ENCODE peak calls at places on chromosomes 1 and 21, in five cellular contexts. T is Calu3, X is glutamatergic neuron, K is mammary epithelial cell, C is fibroblast of lung. G is an unnamed sample.

GRCh38 chr1:117368116-117369108 is 1.2 kb downstream of the MAN1A2 start:
- DNase-seq in T (no peak), X (no peak), K (peak), C (peak), G (peak)

GRCh38 chr1:31891280-31891679 is 46.9 kb downstream of the PTP4A2 start:
- DNase-seq in T (no peak), X (no peak), K (peak), C (no peak), G (no peak)

GRCh38 chr1:248589334-248589733 is 8.2 kb downstream of the OR2T10 start:
- DNase-seq in T (no peak), X (no peak), K (no peak), C (no peak), G (no peak)

GRCh38 chr1:246155923-246156322 is 351.2 kb downstream of the SMYD3 start:
- DNase-seq in T (no peak), X (no peak), K (no peak), C (peak), G (peak)

GRCh38 chr1:233587958-233588799 is 25.7 kb upstream of the KCNK1 start:
- DNase-seq in T (no peak), X (no peak), K (no peak), C (no peak), G (no peak)

GRCh38 chr1:40232444-40232843 is 15.3 kb upstream of the TMCO2 start:
- DNase-seq in T (no peak), X (no peak), K (no peak), C (no peak), G (no peak)

GRCh38 chr1:111052246-111052645 is 87.6 kb downstream of the DRAM2 start:
- DNase-seq in T (no peak), X (no peak), K (peak), C (no peak), G (peak)

GRCh38 chr1:168112673-168113305 is 23.9 kb downstream of the GPR161 start:
- DNase-seq in T (peak), X (no peak), K (peak), C (peak), G (peak)

GRCh38 chr21:43211085-43212071 is 42.6 kb downstream of the CRYAA start:
- DNase-seq in T (peak), X (peak), K (no peak), C (no peak), G (no peak)

GRCh38 chr1:169460193-169460833 is 25.4 kb downstream of the SLC19A2 start:
- DNase-seq in T (peak), X (no peak), K (no peak), C (peak), G (no peak)

GRCh38 chr1:966603-967295 is 467 bp downstream of the PLEKHN1 start:
- DNase-seq in T (peak), X (peak), K (peak), C (peak), G (peak)

GRCh38 chr1:52191395-52191965 is 49.6 kb downstream of the ZFYVE9 start:
- DNase-seq in T (no peak), X (no peak), K (no peak), C (no peak), G (no peak)

GRCh38 chr1:5998906-5999301 is 6.7 kb upstream of the NPHP4 start:
- DNase-seq in T (no peak), X (peak), K (no peak), C (no peak), G (no peak)

GRCh38 chr1:81174052-81174451 is 626.7 kb upstream of the ADGRL2 start:
- DNase-seq in T (peak), X (no peak), K (peak), C (peak), G (peak)

GRCh38 chr1:11026903-11027302 is 14.4 kb downstream of the TARDBP start:
- DNase-seq in T (no peak), X (no peak), K (no peak), C (no peak), G (no peak)

GRCh38 chr1:12593621-12594066 is 24.4 kb downstream of the DHRS3 start:
- DNase-seq in T (no peak), X (no peak), K (peak), C (peak), G (peak)

GRCh38 chr1:188027613-188028012 is 1198.9 kb downstream of the PLA2G4A start:
- DNase-seq in T (peak), X (no peak), K (peak), C (peak), G (peak)

GRCh38 chr21:35637431-35637830 is 422.9 kb downstream of the SETD4 start:
- DNase-seq in T (no peak), X (no peak), K (peak), C (peak), G (peak)

GRCh38 chr21:44051462-44051941 is 39.4 kb downstream of the TRAPPC10 start:
- DNase-seq in T (no peak), X (peak), K (no peak), C (peak), G (no peak)

GRCh38 chr1:23650344-23650990 is 41.1 kb upstream of the RPL11 start:
- DNase-seq in T (no peak), X (no peak), K (no peak), C (no peak), G (no peak)

GRCh38 chr1:30414851-30415165 is 308.6 kb downstream of the MATN1 start:
- DNase-seq in T (no peak), X (no peak), K (no peak), C (no peak), G (no peak)

GRCh38 chr1:246725191-246725590 is 982 bp downstream of the SCCPDH start:
- DNase-seq in T (no peak), X (no peak), K (no peak), C (no peak), G (no peak)

GRCh38 chr1:38586993-38587646 is 272.5 kb downstream of the RRAGC start:
- DNase-seq in T (peak), X (peak), K (peak), C (peak), G (peak)

GRCh38 chr1:17347769-17348592 is 24.0 kb upstream of the PADI6 start:
- DNase-seq in T (no peak), X (no peak), K (peak), C (peak), G (peak)

GRCh38 chr1:231312389-231312788 is 25.3 kb downstream of the EXOC8 start:
- DNase-seq in T (no peak), X (no peak), K (no peak), C (no peak), G (no peak)

GRCh38 chr1:108609483-108610066 is 49.7 kb downstream of the EEIG2 start:
- DNase-seq in T (no peak), X (no peak), K (no peak), C (no peak), G (no peak)

GRCh38 chr1:167805041-167805556 is 83.3 kb downstream of the MPZL1 start:
- DNase-seq in T (no peak), X (no peak), K (no peak), C (no peak), G (no peak)

GRCh38 chr1:19342894-19343616 is 30.9 kb downstream of the SLC66A1 start:
- DNase-seq in T (no peak), X (no peak), K (no peak), C (no peak), G (no peak)

DNA sequence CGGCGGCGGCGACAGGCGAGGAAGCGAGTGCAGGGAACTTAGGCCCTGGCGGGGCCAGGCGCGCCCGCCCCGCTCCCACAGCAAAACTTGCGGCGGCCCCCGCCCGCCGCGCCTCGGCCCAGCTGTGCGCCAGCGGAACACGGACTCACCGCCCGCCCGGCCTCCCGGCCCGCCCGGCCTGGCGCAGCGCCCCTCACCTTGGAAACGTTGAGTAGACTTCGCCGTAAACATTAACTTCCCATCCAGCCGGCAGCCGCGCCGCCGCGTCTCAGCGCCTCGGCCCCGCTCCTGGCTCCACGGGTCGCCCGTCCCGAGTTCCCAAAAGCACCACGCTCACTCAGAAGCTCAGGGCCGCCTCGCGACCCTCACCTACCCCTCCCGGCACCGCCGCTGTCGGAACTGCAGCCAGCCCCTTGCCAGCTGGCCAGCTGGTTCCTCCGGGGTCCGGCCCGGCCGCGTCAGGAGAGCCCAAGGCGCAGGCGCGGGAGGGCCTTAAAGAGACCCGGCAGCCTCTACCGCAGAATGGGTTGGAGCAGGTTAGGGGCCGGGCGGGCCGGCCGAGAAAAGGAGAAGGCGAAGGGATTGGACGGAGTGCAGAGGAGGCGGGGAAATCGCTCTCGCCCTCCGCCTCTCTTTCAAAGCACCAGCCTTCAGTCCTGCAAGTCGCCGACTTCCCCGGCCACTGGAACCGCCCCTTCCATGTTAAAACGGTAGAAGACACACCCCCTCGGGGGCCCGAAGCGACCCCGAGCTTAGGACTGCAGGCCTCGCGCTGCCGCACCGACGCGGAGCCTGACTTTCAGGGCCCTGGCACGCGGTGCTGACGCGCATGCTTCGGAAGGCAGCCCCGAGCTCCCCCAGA is at the start of gene EVI5:
- DNase-seq in T (peak), X (peak), K (peak), C (peak), G (peak)
- TF ChIP-seq CTCF in T (no peak), X (no peak), K (no peak), C (no peak), G (no peak)

GRCh38 chr1:42756956-42757891 is 9.6 kb downstream of the P3H1 start:
- DNase-seq in T (peak), X (peak), K (peak), C (peak), G (peak)

GRCh38 chr1:42757892-42758275 is 8.9 kb downstream of the P3H1 start:
- DNase-seq in T (no peak), X (no peak), K (no peak), C (no peak), G (no peak)

GRCh38 chr1:42761567-42761966 is 5.3 kb downstream of the P3H1 start:
- DNase-seq in T (no peak), X (no peak), K (no peak), C (no peak), G (no peak)

GRCh38 chr1:42758641-42759040 is 8.2 kb downstream of the P3H1 start:
- DNase-seq in T (no peak), X (no peak), K (no peak), C (no peak), G (no peak)

DNA sequence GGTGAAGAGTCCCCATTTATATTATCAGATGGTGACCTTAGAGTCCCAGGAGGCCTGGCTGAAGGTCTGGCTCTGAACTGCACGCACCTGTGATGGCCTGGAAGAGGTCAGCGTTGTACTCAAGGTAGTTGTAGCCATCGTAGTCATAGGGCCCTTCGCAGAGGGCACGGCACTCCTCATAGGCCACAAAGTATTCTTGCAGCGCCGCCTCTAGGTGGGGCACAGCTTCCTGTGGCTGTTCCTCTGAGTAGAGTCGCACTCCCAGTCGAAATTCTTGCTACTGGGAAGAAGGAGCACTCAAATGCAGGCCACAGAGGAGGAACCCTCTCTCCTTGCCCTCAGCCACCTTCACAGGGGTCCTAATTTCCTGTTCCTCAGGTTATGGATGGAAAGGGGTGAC is 7.7 kb downstream of the P3H1 start:
- DNase-seq in T (no peak), X (no peak), K (no peak), C (no peak), G (no peak)
- TF ChIP-seq CTCF in T (no peak), X (no peak), K (no peak), C (no peak), G (no peak)

DNA sequence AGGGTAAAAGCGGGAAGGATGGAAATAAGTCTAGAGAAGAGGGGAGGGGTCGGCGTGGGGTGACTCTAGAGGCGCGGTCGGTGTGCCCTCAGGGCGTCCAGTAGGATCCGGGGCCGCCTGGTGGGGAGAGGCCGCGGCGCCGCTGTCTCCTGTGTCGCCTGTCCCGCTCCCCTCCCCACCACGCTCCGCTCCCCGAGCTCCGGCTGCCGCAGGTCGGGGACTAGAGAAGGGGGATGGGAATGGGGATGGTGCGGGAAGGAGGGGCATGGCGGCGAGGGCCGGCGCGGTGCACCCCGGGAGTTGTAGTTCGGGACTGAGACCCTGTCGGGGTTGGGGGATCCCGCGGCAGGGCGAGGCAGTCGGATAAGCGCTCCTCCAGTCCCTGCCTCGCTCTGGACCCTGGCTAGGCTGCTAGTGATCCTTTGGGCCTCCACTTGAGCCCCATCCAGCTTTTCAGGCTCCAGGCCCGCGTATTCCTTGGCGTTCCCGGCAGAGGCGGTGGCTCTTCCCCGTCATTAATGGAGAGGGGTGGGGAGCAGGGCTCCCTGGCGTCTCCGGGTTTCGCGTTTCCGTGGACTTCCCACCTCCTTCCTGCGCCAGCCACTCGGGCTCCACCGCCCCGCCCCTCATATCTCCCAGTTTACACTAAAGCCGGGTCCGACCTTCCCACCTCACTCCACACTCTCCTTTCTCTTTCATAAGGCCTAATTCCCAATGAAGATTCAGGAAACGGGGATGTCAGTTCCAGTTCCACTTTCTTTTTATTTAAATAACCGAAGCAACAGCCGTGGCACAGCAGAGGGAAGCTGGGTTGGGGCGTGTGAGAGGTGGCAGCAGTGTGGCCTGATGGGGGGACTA is at the start of gene ENTREP3:
- DNase-seq in T (peak), X (peak), K (peak), C (peak), G (peak)
- TF ChIP-seq CTCF in T (no peak), X (no peak), K (no peak), C (no peak), G (no peak)

DNA sequence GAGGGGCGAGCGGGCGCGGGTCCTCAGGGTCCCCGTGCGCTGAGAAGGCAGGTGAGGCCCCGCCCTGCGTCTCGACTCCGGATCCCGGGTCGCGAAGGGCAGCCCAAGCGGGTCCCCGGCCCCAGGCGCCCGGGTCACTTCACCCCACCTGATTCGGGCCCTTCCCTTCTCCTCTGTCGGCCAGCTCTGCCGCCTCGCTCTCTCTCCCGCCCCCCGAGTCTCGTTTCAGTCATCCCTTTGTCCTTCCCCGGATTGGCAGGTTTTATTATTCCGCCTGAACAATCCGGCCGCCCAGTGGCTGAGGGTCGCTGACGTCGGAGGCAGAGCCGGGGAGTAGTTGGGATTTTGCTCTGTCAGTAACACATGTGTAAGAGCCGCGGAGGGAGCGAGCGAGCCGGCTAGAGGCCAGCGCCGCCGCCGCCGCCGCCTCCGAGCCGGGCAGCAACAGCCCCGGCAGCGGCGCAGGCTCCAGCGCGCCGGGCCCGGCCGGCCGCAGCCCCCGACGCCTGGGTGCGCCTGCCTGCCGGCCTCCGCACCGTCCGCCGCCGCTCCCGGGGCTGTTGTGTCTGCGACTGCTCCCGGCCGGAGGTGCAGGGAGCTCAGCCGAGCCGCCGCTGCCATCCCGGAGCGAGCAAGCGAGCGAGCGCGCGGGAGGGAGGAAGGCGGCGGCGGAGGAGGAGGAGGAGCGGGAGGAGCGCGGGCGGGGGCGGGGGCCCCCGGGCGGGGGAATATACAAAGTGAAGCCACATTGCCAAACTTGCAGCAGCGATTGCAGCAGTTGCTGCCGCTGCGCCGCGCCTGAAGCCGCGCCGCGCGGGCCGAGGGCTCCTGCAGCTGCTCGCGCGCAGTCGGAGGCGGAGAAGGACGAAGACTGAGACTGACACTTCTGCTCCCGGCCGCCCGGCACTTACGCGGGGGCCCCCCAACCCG is at the start of gene LMO4:
- DNase-seq in T (peak), X (peak), K (peak), C (peak), G (peak)
- TF ChIP-seq CTCF in T (no peak), X (no peak), K (no peak), C (no peak), G (no peak)

GRCh38 chr1:184379111-184379752 is 7.6 kb upstream of the C1orf21 start:
- DNase-seq in T (peak), X (no peak), K (no peak), C (no peak), G (peak)
- TF ChIP-seq CTCF in T (no peak), X (no peak), K (peak), C (no peak), G (peak)

DNA sequence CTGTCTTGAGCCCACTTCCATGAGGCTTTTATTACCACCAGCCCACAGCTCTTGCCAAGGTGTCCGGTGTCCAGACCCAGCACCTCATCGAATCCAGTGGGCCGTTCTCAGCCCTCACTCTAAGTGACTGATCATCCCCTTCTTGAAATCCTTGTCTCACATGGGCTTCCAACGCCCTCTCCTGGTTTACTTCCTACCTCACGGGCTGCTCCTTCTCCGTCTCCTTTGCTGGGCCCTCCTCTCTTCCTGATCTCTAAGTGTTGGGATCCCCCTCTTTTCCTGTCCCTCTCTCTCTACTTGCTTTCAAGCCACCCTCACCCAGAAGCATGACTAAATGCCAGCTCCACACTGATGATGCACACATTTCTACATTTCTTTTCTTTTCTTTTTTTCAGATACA is 9.0 kb upstream of the RHBG start:
- DNase-seq in T (peak), X (no peak), K (no peak), C (peak), G (peak)
- TF ChIP-seq CTCF in T (peak), X (no peak), K (peak), C (peak), G (no peak)

DNA sequence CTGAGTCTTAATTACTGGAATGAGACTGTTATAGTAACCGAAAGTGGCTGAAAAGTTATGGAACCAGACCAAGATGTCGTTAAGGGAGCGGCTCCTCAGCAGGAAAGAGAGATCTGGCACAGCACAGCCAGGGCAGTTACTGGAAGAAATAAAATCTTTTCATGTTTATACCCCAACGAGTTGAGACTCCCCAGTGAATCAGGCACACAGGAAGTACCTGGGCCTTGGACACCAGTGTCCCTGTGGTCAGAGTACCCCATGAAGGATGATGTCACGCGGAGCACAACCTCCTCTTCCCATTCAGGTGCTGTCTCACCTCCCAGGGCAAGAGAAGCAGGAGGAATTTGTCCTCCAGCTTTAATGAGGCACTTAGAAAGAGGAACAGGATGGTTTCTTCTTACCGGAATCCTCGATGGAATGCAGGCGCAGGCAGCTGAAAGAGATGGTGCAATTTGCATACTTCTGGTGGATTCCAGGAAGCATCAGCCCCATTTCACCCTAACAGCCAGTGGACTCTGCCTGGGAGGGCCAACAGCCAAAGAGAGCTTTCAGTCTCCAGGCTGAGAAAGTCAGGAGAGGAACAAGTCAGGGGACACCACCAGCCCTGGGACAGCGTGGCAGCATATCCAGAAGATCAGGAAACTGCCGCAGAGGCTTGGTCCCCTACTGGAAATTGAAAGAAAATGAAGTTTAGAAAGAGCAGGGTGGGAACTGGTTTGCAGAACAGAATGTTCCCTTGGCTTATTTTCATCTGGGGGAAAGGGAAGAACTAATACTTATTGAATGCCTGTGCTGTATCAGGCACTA is 35.9 kb upstream of the CTTNBP2NL start:
- DNase-seq in T (peak), X (no peak), K (peak), C (peak), G (peak)
- TF ChIP-seq CTCF in T (no peak), X (no peak), K (no peak), C (no peak), G (no peak)